ENCODE peak calls at places on chromosomes 5 and 9, in seven cellular contexts. M, K, U, H, Z, G and S are unnamed samples.

GRCh38 chr5:127492854-127493738 is 24.3 kb upstream of the PRRC1 start:
- DNase-seq in Z (peak; percentile 44), U (peak; percentile 63), M (peak; percentile 55), G (peak; percentile 71), H (peak; percentile 58), K (peak; percentile 25), S (no peak)

GRCh38 chr9:4137234-4137633 is 162.6 kb downstream of the GLIS3 start:
- DNase-seq in K (no peak), H (peak; percentile 96), G (peak; percentile 49), M (peak; percentile 98), U (peak; percentile 97), Z (peak; percentile 89), S (no peak)

GRCh38 chr5:17314907-17315471 is 97.6 kb downstream of the BASP1 start:
- DNase-seq in H (no peak), U (peak; percentile 14), Z (no peak), G (no peak), K (no peak), M (no peak), S (no peak)

GRCh38 chr5:157602505-157602904 is 26.9 kb upstream of the ADAM19 start:
- DNase-seq in H (peak; percentile 11), Z (peak; percentile 7), U (no peak), G (no peak), M (peak; percentile 79), K (no peak), S (no peak)

GRCh38 chr9:133119461-133120342 is 1.3 kb downstream of the RALGDS start:
- DNase-seq in Z (peak; percentile 31), M (no peak), G (peak; percentile 71), K (peak; percentile 46), U (peak; percentile 13), H (no peak), S (no peak)

GRCh38 chr5:174769005-174769404 is 44.6 kb downstream of the MSX2 start:
- DNase-seq in U (no peak), Z (no peak), M (no peak), G (no peak), K (no peak), H (no peak), S (no peak)

GRCh38 chr9:36141288-36141687 is 4.8 kb downstream of the GLIPR2 start:
- DNase-seq in H (peak; percentile 63), G (peak; percentile 38), K (no peak), M (peak; percentile 21), U (peak; percentile 39), Z (peak; percentile 47), S (no peak)

GRCh38 chr9:31597977-31598376 is 786.5 kb upstream of the ACO1 start:
- DNase-seq in K (no peak), G (peak; percentile 5), H (peak; percentile 86), M (peak; percentile 86), Z (no peak), U (peak; percentile 45), S (no peak)

GRCh38 chr5:154756871-154757646 is 1.9 kb downstream of the LARP1 start:
- DNase-seq in M (no peak), Z (peak; percentile 22), G (peak; percentile 68), U (peak; percentile 46), H (peak; percentile 67), K (peak; percentile 78), S (peak; percentile 83)

GRCh38 chr5:127826011-127826410 is 122.8 kb downstream of the CCDC192 start:
- DNase-seq in G (no peak), M (no peak), K (no peak), U (no peak), Z (no peak), H (peak; percentile 64), S (no peak)

GRCh38 chr5:1886634-1887399 is 4.1 kb upstream of the IRX4 start:
- DNase-seq in M (no peak), Z (no peak), G (no peak), U (no peak), K (no peak), H (no peak), S (no peak)

GRCh38 chr5:116453920-116454319 is 120.7 kb downstream of the SEMA6A start:
- DNase-seq in M (peak; percentile 32), K (no peak), Z (no peak), H (no peak), U (peak; percentile 21), G (peak; percentile 33), S (no peak)

GRCh38 chr5:32712463-32713395 is 1.6 kb downstream of the NPR3 start:
- DNase-seq in M (no peak), G (no peak), H (peak; percentile 44), Z (peak; percentile 19), U (no peak), K (no peak), S (no peak)

GRCh38 chr9:16386579-16387077 is 483.8 kb downstream of the BNC2 start:
- DNase-seq in Z (no peak), G (no peak), M (no peak), H (no peak), U (no peak), K (no peak), S (no peak)

GRCh38 chr9:133238851-133239532 is 29.9 kb upstream of the OBP2B start:
- DNase-seq in K (peak; percentile 4), Z (peak; percentile 88), H (peak; percentile 69), G (peak; percentile 84), U (peak; percentile 58), M (no peak), S (peak; percentile 91)

GRCh38 chr9:98074119-98074990 is 17.8 kb downstream of the NANS start:
- DNase-seq in H (peak; percentile 81), Z (peak; percentile 78), G (peak; percentile 76), K (peak; percentile 71), U (peak; percentile 68), M (peak; percentile 61), S (peak; percentile 74)

GRCh38 chr5:133319244-133319643 is 267.4 kb downstream of the HSPA4 start:
- DNase-seq in H (no peak), G (no peak), K (no peak), U (no peak), Z (no peak), M (no peak), S (no peak)

GRCh38 chr9:33130961-33131360 is 36.2 kb downstream of the B4GALT1 start:
- DNase-seq in K (no peak), U (no peak), Z (no peak), G (no peak), H (no peak), M (no peak), S (no peak)

GRCh38 chr5:154862766-154863165 is 4.3 kb downstream of the CNOT8 start:
- DNase-seq in Z (no peak), K (no peak), G (no peak), M (no peak), H (peak; percentile 66), U (peak; percentile 47), S (no peak)

GRCh38 chr5:14370386-14370785 is 211.2 kb upstream of the OTULINL start:
- DNase-seq in M (no peak), H (no peak), U (no peak), Z (no peak), K (no peak), G (no peak), S (no peak)

GRCh38 chr5:142627371-142628217 is 58.3 kb downstream of the FGF1 start:
- DNase-seq in U (no peak), M (no peak), G (no peak), Z (no peak), K (no peak), H (peak; percentile 33), S (no peak)

GRCh38 chr9:15150939-15151338 is 156.1 kb downstream of the TTC39B start:
- DNase-seq in U (no peak), H (no peak), Z (no peak), G (no peak), K (no peak), M (peak; percentile 17), S (no peak)

GRCh38 chr5:107403561-107403960 is 267.2 kb downstream of the EFNA5 start:
- DNase-seq in G (no peak), U (no peak), M (no peak), H (no peak), K (no peak), Z (no peak), S (no peak)

GRCh38 chr5:135376961-135377621 is 21.9 kb downstream of the MACROH2A1 start:
- DNase-seq in H (no peak), G (peak; percentile 18), Z (no peak), K (no peak), M (no peak), U (no peak), S (no peak)

GRCh38 chr5:31149072-31149471 is 44.4 kb upstream of the CDH6 start:
- DNase-seq in Z (no peak), G (no peak), U (peak; percentile 32), H (no peak), K (no peak), M (no peak), S (no peak)

GRCh38 chr5:5665225-5666075 is 243.0 kb downstream of the ICE1 start:
- DNase-seq in M (peak; percentile 87), G (no peak), K (no peak), H (peak; percentile 42), U (peak; percentile 23), Z (no peak), S (no peak)

GRCh38 chr5:665541-665955 is 27.6 kb downstream of the TPPP start:
- DNase-seq in U (no peak), Z (no peak), H (no peak), G (no peak), K (no peak), M (no peak), S (no peak)

GRCh38 chr5:1000329-1000728 is 8.3 kb upstream of the NKD2 start:
- DNase-seq in U (no peak), M (no peak), Z (no peak), H (no peak), K (no peak), G (no peak), S (no peak)

GRCh38 chr9:76756273-76756650 is 8.0 kb upstream of the PCA3 start:
- DNase-seq in H (peak; percentile 32), Z (peak; percentile 75), U (peak; percentile 30), K (peak; percentile 28), G (peak; percentile 36), M (peak; percentile 11), S (no peak)

GRCh38 chr9:38443597-38443996 is 19.3 kb upstream of the IGFBPL1 start:
- DNase-seq in G (no peak), H (no peak), Z (no peak), U (peak; percentile 9), M (no peak), K (no peak), S (no peak)

GRCh38 chr5:149371296-149371962 is 7.7 kb downstream of the IL17B start:
- DNase-seq in K (peak; percentile 47), M (peak; percentile 69), G (peak; percentile 80), U (peak; percentile 73), Z (peak; percentile 73), H (peak; percentile 68), S (peak; percentile 79)

GRCh38 chr9:34430843-34431437 is 27.4 kb downstream of the FAM219A start:
- DNase-seq in Z (peak; percentile 83), M (peak; percentile 49), U (peak; percentile 86), H (peak; percentile 91), G (peak; percentile 90), K (peak; percentile 90), S (no peak)

GRCh38 chr5:135955525-135955924 is 742 bp upstream of the LECT2 start:
- DNase-seq in K (no peak), M (no peak), Z (no peak), G (no peak), U (no peak), H (no peak), S (no peak)